ENCODE peak calls at places on chromosome 21, in six cellular contexts. A is GM12878, G is HepG2, J is GM12891, L is K562, R is H1. M is an unnamed sample.

GRCh38 chr21:31347435-31348032 is 3.5 kb upstream of the TIAM1 start:
- DNase-seq in J (no peak), G (peak; percentile 38), A (no peak), L (peak; percentile 22), R (no peak), M (no peak)

GRCh38 chr21:21018841-21019240 is 20.6 kb downstream of the NCAM2 start:
- DNase-seq in A (no peak), G (no peak), J (no peak), L (no peak), R (no peak), M (no peak)

GRCh38 chr21:44894687-44895302 is 21.3 kb upstream of the PTTG1IP start:
- DNase-seq in A (no peak), G (no peak), R (no peak), L (no peak), J (no peak), M (no peak)

GRCh38 chr21:34693192-34693810 is 24.5 kb downstream of the CLIC6 start:
- DNase-seq in A (no peak), G (peak; percentile 55), L (peak; percentile 75), R (no peak), J (no peak), M (no peak)

GRCh38 chr21:17612565-17613241 is at the start of gene BTG3:
- DNase-seq in A (no peak), G (peak; percentile 47), J (peak; percentile 86), L (peak; percentile 97), R (peak; percentile 17), M (peak; percentile 82)

GRCh38 chr21:37273911-37274690 is 7.0 kb upstream of the VPS26C start:
- DNase-seq in J (no peak), A (peak; percentile 13), G (no peak), R (no peak), L (no peak), M (no peak)

GRCh38 chr21:45455321-45456013 is 50.5 kb downstream of the COL18A1 start:
- DNase-seq in R (no peak), J (no peak), G (no peak), L (no peak), A (no peak), M (no peak)

GRCh38 chr21:31974454-31974985 is 101.7 kb downstream of the HUNK start:
- DNase-seq in G (no peak), R (no peak), L (no peak), A (no peak), J (no peak), M (no peak)

GRCh38 chr21:45146301-45146700 is 71.9 kb downstream of the ADARB1 start:
- DNase-seq in R (no peak), L (no peak), J (no peak), A (no peak), G (no peak), M (no peak)

GRCh38 chr21:45767071-45768006 is 123.8 kb downstream of the PCBP3 start:
- DNase-seq in L (no peak), J (no peak), G (no peak), A (no peak), R (no peak), M (no peak)

GRCh38 chr21:44013380-44014088 is 1.4 kb downstream of the TRAPPC10 start:
- DNase-seq in J (no peak), A (peak; percentile 32), L (peak; percentile 15), R (no peak), G (no peak), M (no peak)

GRCh38 chr21:10466200-10466599 is 55.2 kb upstream of the TPTE start:
- DNase-seq in R (no peak), L (no peak), G (no peak), A (no peak), J (no peak), M (no peak)

GRCh38 chr21:34280389-34280795 is 83.4 kb upstream of the KCNE2 start:
- DNase-seq in A (no peak), G (no peak), L (no peak), J (no peak), R (no peak), M (no peak)

GRCh38 chr21:45076245-45076661 is 1.9 kb downstream of the ADARB1 start:
- DNase-seq in G (peak; percentile 14), A (no peak), J (no peak), L (no peak), R (no peak), M (no peak)

GRCh38 chr21:33023574-33024277 is 2.0 kb upstream of the OLIG2 start:
- DNase-seq in L (no peak), R (no peak), A (no peak), J (no peak), G (no peak), M (no peak)

GRCh38 chr21:32367158-32367557 is 25.7 kb downstream of the URB1 start:
- DNase-seq in R (no peak), J (no peak), A (no peak), L (no peak), G (no peak), M (no peak)

GRCh38 chr21:45032977-45033705 is 41.2 kb upstream of the ADARB1 start:
- DNase-seq in G (no peak), R (no peak), L (no peak), A (no peak), J (no peak), M (no peak)

GRCh38 chr21:31457675-31458074 is 113.6 kb upstream of the TIAM1 start:
- DNase-seq in G (no peak), L (no peak), A (no peak), J (no peak), R (no peak), M (no peak)

GRCh38 chr21:26844258-26845065 is 747 bp downstream of the ADAMTS1 start:
- DNase-seq in J (no peak), R (no peak), A (no peak), G (no peak), L (no peak), M (no peak)

GRCh38 chr21:37339527-37339889 is 27.1 kb upstream of the DYRK1A start:
- DNase-seq in A (no peak), L (no peak), G (no peak), R (no peak), J (no peak), M (no peak)

GRCh38 chr21:45540601-45540970 is 1.7 kb downstream of the SLC19A1 start:
- DNase-seq in R (no peak), A (no peak), J (no peak), L (no peak), G (no peak), M (no peak)

GRCh38 chr21:42012344-42012743 is 2.2 kb upstream of the ZBTB21 start:
- DNase-seq in J (no peak), A (no peak), R (no peak), L (no peak), G (no peak), M (no peak)
- TF ChIP-seq POLR2A in J (no peak), A (no peak), R (no peak), L (no peak), G (no peak), M (no peak)

GRCh38 chr21:35945089-35945671 is 115.1 kb downstream of the SETD4 start:
- DNase-seq in G (no peak), A (no peak), L (no peak), R (no peak), J (no peak), M (no peak)

GRCh38 chr21:35942211-35943144 is 117.8 kb downstream of the SETD4 start:
- DNase-seq in G (no peak), L (no peak), A (no peak), J (no peak), R (no peak), M (no peak)

GRCh38 chr21:35943752-35944151 is 116.6 kb downstream of the SETD4 start:
- DNase-seq in J (no peak), A (no peak), R (no peak), G (no peak), L (no peak), M (no peak)

DNA sequence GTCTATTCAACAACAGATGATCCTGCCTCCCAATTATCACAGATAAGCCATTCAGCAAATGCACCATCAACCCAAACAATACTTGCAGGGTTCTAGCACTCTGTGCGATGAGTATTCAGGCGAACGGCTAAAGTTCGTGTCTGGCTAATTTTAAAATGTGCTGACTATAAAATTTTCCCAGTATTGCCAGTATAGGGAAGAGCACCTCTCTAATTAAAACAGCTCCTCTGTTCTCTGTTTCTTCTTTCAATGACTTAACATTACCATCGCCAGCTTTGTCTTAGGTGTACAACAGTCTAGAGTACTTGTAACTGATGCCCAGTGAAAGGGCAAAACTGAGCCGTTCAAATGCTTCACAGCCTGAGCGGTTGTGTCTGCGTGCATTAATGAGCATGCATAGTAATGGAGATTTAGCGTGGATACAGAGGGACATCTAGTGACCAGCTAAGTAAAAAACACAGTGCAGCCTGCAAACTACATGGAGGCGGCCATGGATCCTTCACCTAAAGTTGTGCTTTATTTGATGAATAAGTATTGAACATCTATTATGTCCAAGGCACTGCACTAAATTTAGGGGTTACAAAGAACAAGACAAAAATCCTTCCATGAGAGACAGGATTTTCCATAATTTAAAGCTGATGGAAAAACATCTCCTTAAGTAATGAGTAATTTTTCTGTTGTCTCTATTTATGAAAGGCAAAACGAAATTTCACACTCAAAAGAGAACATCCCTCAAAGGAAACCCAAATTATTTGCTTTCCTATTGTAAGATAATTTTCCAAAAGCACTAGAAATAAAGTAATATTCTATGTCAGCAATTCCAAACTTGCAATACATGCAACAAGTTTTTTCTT is 120.0 kb downstream of the SETD4 start:
- DNase-seq in J (peak; percentile 5), R (no peak), A (no peak), L (no peak), G (peak; percentile 45), M (no peak)
- TF ChIP-seq TAF1 in J (no peak), R (no peak), A (no peak), L (no peak), G (no peak), M (no peak)

DNA sequence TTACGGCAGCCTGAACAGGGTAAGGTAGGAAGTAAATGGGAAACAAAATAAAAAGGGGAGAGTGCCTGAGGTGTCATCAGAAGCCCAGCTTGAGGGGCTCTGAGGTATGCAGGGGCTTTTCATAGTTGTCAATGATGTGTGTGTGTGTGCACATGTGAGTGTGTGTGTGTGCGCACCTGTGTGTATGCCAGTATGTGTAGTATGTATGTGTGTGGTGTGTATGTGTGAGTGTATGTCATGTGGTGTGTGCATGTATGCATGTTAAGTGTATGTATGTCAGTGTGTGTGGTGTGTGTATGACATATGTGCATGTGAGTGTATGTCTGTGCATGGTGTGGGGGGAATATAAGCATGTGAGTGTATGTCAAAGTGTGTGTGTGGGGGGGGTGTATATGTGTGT is 184.1 kb downstream of the DSCAM start:
- DNase-seq in G (no peak), J (no peak), R (no peak), L (no peak), A (no peak), M (no peak)
- TF ChIP-seq POLR2AphosphoS5 in G (no peak), J (no peak), R (no peak), L (no peak), A (no peak), M (no peak)

GRCh38 chr21:41361786-41362604 is at the start of gene MX2:
- DNase-seq in A (peak; percentile 91), R (no peak), G (peak; percentile 35), L (no peak), J (peak; percentile 42), M (peak; percentile 44)
- TF ChIP-seq POLR2A in A (peak; percentile 71), R (no peak), G (no peak), L (no peak), J (peak; percentile 81), M (peak; percentile 83)

GRCh38 chr21:42850866-42851391 is 28.4 kb downstream of the WDR4 start:
- DNase-seq in L (peak; percentile 64), J (peak; percentile 83), R (peak; percentile 44), A (no peak), G (no peak), M (peak; percentile 57)
- TF ChIP-seq TAF1 in L (no peak), J (no peak), R (no peak), A (no peak), G (no peak), M (no peak)

GRCh38 chr21:42465008-42465878 is 30.8 kb downstream of the RSPH1 start:
- DNase-seq in A (peak; percentile 76), J (no peak), G (no peak), L (peak; percentile 52), R (no peak), M (no peak)
- TF ChIP-seq POLR2AphosphoS5 in A (no peak), J (no peak), G (no peak), L (no peak), R (no peak), M (peak; percentile 30)

M was measured in GM12892.